ENCODE peak calls at places on chromosomes 5 and 9, in nine cellular contexts. K is A549; P is stimulated activated CD8-positive, alpha-beta memory T cell treated with anti-CD3 and anti-CD28 coated beads, Interleukin-7, amount 100 ng/mL, for 24 hours; V is A172; Q is activated CD8-positive, alpha-beta memory T cell treated with anti-CD3 and anti-CD28 coated beads for 1 hour; L is EL; I is naive B cell; F is WTC11; T is HT1080. C is an unnamed sample.

GRCh38 chr5:40483316-40483715 is 196.4 kb upstream of the PTGER4 start:
- DNase-seq in K (no peak), P (no peak), V (peak; percentile 73), Q (no peak), L (peak; percentile 63), I (no peak), F (no peak), T (peak; percentile 17), C (peak; percentile 56)

GRCh38 chr5:111754190-111754589 is 2.8 kb downstream of the NREP start:
- DNase-seq in K (no peak), P (no peak), V (no peak), Q (no peak), L (no peak), I (no peak), F (no peak), T (no peak), C (no peak)

GRCh38 chr5:72955143-72955767 is 586 bp upstream of the FCHO2 start:
- DNase-seq in K (no peak), P (no peak), V (no peak), Q (no peak), L (no peak), I (no peak), F (peak; percentile 70), T (no peak), C (no peak)

GRCh38 chr9:16191691-16192402 is 639.0 kb downstream of the CCDC171 start:
- DNase-seq in K (peak; percentile 84), P (peak; percentile 37), V (peak; percentile 92), Q (no peak), L (peak; percentile 95), I (no peak), F (peak; percentile 91), T (peak; percentile 87), C (peak; percentile 74)

GRCh38 chr5:157463621-157464407 is 3.8 kb downstream of the NIPAL4 start:
- DNase-seq in K (no peak), P (no peak), V (peak; percentile 64), Q (no peak), L (peak; percentile 81), I (no peak), F (no peak), T (peak; percentile 20), C (peak; percentile 64)

GRCh38 chr5:82352146-82352791 is 74.1 kb upstream of the RPS23 start:
- DNase-seq in K (no peak), P (no peak), V (no peak), Q (no peak), L (peak; percentile 13), I (no peak), F (no peak), T (peak; percentile 24), C (peak; percentile 66)

GRCh38 chr5:64569880-64570279 is 64.1 kb downstream of the RGS7BP start:
- DNase-seq in K (no peak), P (no peak), V (no peak), Q (no peak), L (no peak), I (no peak), F (no peak), T (no peak), C (no peak)

GRCh38 chr5:179264053-179264540 is 81.2 kb downstream of the ADAMTS2 start:
- DNase-seq in K (no peak), P (no peak), V (no peak), Q (no peak), L (no peak), I (no peak), F (peak; percentile 7), T (no peak), C (no peak)

GRCh38 chr5:36689225-36689624 is 82.8 kb downstream of the SLC1A3 start:
- DNase-seq in K (no peak), P (no peak), V (no peak), Q (no peak), L (peak; percentile 72), I (peak; percentile 34), F (no peak), T (peak; percentile 39), C (no peak)

GRCh38 chr9:551986-552930 is 289.2 kb upstream of the DMRT1 start:
- DNase-seq in K (no peak), P (no peak), V (no peak), Q (no peak), L (no peak), I (no peak), F (no peak), T (no peak), C (no peak)

GRCh38 chr5:149552761-149553160 is 1.5 kb upstream of the CSNK1A1 start:
- DNase-seq in K (no peak), P (no peak), V (no peak), Q (no peak), L (no peak), I (no peak), F (no peak), T (no peak), C (no peak)

C was measured in PC-3.